ENCODE peak calls at places on chromosomes 1 and 21, in ten cellular contexts. A is neural progenitor cell, Z is fibroblast of pulmonary artery, K is psoas muscle, J is cardiac fibroblast, Y is heart left ventricle, C is kidney, Q is fibroblast of the aortic adventitia, X is upper lobe of right lung, P is stomach. D is an unnamed sample.

GRCh38 chr1:32868806-32869455 is 1.8 kb downstream of the FNDC5 start:
- DNase-seq in A (no peak), Z (no peak), K (no peak), J (no peak), Y (no peak), C (no peak), Q (no peak), X (no peak), P (no peak), D (no peak)

GRCh38 chr1:224816062-224816461 is 113.4 kb upstream of the DNAH14 start:
- DNase-seq in A (no peak), Z (no peak), K (no peak), J (no peak), Y (no peak), C (no peak), Q (no peak), X (no peak), P (no peak), D (no peak)

GRCh38 chr1:31957701-31958674 is 19.8 kb upstream of the PTP4A2 start:
- DNase-seq in A (no peak), Z (no peak), K (no peak), J (no peak), Y (peak), C (no peak), Q (no peak), X (no peak), P (no peak), D (no peak)

GRCh38 chr1:49864597-49864996 is 159.2 kb downstream of the AGBL4 start:
- DNase-seq in A (no peak), Z (no peak), K (no peak), J (no peak), Y (no peak), C (no peak), Q (no peak), X (no peak), P (no peak), D (no peak)

GRCh38 chr21:38351176-38351959 is 94.6 kb downstream of the KCNJ15 start:
- DNase-seq in A (no peak), Z (no peak), K (no peak), J (no peak), Y (no peak), C (no peak), Q (peak), X (no peak), P (no peak), D (no peak)

GRCh38 chr1:94416901-94417701 is 1.1 kb upstream of the ABCD3 start:
- DNase-seq in A (no peak), Z (peak), K (no peak), J (peak), Y (peak), C (no peak), Q (peak), X (no peak), P (peak), D (no peak)

GRCh38 chr1:189275786-189276185 is 1201.9 kb downstream of the BRINP3 start:
- DNase-seq in A (no peak), Z (peak), K (no peak), J (no peak), Y (no peak), C (no peak), Q (no peak), X (no peak), P (no peak), D (no peak)

GRCh38 chr1:51569284-51570062 is 47.4 kb upstream of the OSBPL9 start:
- DNase-seq in A (no peak), Z (peak), K (no peak), J (peak), Y (no peak), C (no peak), Q (peak), X (no peak), P (peak), D (no peak)

GRCh38 chr1:12539705-12540579 is 78.1 kb downstream of the DHRS3 start:
- DNase-seq in A (peak), Z (peak), K (peak), J (peak), Y (peak), C (peak), Q (peak), X (peak), P (peak), D (no peak)

GRCh38 chr1:231359113-231359512 is 21.0 kb downstream of the SPRTN start:
- DNase-seq in A (no peak), Z (peak), K (peak), J (peak), Y (no peak), C (no peak), Q (peak), X (no peak), P (no peak), D (no peak)

GRCh38 chr1:63545780-63546179 is 22.5 kb downstream of the EFCAB7 start:
- DNase-seq in A (no peak), Z (peak), K (no peak), J (peak), Y (no peak), C (no peak), Q (peak), X (no peak), P (no peak), D (no peak)

GRCh38 chr1:48017716-48018115 is 20.5 kb upstream of the TRABD2B start:
- DNase-seq in A (no peak), Z (peak), K (no peak), J (peak), Y (no peak), C (no peak), Q (peak), X (no peak), P (no peak), D (no peak)

GRCh38 chr1:205527931-205528330 is 23.5 kb downstream of the CDK18 start:
- DNase-seq in A (no peak), Z (no peak), K (no peak), J (no peak), Y (no peak), C (no peak), Q (no peak), X (no peak), P (no peak), D (no peak)

GRCh38 chr1:205528446-205528886 is 24.0 kb downstream of the CDK18 start:
- DNase-seq in A (no peak), Z (no peak), K (no peak), J (no peak), Y (no peak), C (no peak), Q (no peak), X (no peak), P (no peak), D (no peak)

GRCh38 chr1:205525495-205526285 is 21.2 kb downstream of the CDK18 start:
- DNase-seq in A (no peak), Z (no peak), K (no peak), J (no peak), Y (no peak), C (no peak), Q (no peak), X (no peak), P (no peak), D (no peak)

GRCh38 chr1:205524794-205525101 is 20.3 kb downstream of the CDK18 start:
- DNase-seq in A (no peak), Z (no peak), K (no peak), J (no peak), Y (no peak), C (no peak), Q (no peak), X (no peak), P (no peak), D (no peak)

DNA sequence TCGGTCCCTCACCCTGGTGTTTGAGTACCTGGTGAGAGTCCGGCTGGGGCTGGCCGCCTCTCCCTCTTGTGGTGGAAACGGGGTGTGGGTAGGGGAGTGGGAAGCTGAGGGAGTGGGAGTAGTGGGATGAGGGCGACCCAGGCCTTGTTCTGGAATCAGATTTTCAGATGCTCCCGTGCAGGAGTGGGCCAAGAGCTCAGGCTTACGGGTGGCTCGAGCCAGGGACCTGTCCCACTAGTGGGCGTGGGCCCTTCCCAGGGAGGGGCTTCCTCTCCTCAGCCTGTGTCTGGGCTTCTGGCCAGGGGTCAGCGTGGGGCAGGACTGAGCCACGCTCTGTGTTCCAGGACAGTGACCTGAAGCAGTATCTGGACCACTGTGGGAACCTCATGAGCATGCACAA is 22.0 kb downstream of the CDK18 start:
- DNase-seq in A (no peak), Z (no peak), K (no peak), J (no peak), Y (no peak), C (no peak), Q (no peak), X (no peak), P (no peak), D (no peak)
- TF ChIP-seq CTCF in A (no peak), Z (no peak), K (no peak), J (no peak), Y (no peak), C (no peak), Q (no peak), X (no peak), P (no peak), D (no peak)

DNA sequence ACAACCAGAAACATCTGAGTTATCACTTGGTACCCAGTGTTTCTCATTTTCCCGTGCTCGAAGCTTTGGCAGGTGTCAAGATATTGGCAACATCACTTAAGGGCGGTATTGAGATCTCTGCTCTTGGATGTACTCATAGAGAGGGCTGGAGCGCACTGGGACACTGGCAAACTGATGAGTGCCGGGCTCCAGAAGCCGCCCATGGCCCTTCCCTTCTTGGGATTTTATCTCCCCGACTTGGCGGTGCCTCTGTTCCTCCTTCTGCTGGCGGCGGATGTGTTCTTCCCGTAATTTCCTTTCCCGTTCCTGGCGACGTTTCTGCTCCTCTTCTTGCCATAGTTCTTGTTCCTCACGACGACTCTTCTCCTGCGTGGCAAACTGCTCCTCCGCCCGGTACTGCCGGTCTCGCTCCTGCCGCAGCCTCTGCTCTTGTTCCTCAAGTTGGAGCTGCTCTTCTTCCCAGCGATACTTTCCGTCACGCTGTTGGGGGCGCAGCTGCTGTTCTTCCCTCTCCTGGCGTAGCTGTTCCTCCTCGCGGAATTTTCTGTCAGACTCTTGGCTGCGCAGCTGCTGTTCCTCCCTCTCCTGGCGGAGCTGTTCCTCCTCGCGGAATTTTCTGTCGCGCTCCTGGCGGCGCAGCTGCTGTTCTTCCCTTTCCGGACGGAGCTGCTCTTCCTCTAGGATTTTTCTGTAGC is 7.8 kb downstream of the TCHH start:
- DNase-seq in A (no peak), Z (no peak), K (no peak), J (no peak), Y (no peak), C (peak), Q (no peak), X (peak), P (no peak), D (no peak)
- H3K4me3 ChIP-seq in A (no peak), Z (peak), K (peak), J (peak), Y (no peak), C (no peak), Q (peak), X (peak), P (peak), D (no peak)

DNA sequence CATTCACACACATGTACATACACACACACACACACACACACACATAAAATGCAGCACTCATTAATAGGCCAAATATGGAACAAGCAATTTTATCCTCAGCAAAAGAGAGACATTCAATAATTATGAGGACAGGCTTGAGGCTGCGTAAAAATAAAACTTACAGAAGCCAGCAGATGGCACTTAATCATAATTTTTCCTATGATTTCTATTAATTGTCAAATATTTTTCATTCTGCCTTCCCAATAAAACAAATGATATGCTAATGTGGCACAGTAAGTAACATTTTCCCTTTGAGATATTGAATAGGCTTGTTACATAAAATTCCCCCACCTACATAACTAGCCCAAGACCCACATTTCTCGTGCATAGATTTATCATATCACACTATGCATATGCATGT is 55.4 kb upstream of the PTGFRN start:
- DNase-seq in A (no peak), Z (peak), K (no peak), J (no peak), Y (no peak), C (no peak), Q (no peak), X (no peak), P (no peak), D (no peak)
- TF ChIP-seq CTCF in A (no peak), Z (peak), K (no peak), J (no peak), Y (peak), C (no peak), Q (no peak), X (no peak), P (peak), D (peak)

GRCh38 chr1:115524211-115524610 is 117.6 kb upstream of the VANGL1 start:
- DNase-seq in A (no peak), Z (no peak), K (no peak), J (no peak), Y (no peak), C (no peak), Q (no peak), X (no peak), P (no peak), D (no peak)
- H3K4me3 ChIP-seq in A (no peak), Z (no peak), K (no peak), J (no peak), Y (no peak), C (no peak), Q (no peak), X (no peak), P (no peak), D (no peak)